ENCODE peak calls at places on chromosome 6, in six cellular contexts. One of them, this sample, is unnamed.

GRCh38 chr6:129031051-129031599 is 148.2 kb downstream of the LAMA2 start:
- DNase-seq in PC-9: no peak
- DNase-seq in pancreas: no peak
- DNase-seq in cardiac muscle cell: no peak
- DNase-seq in A549: no peak
- DNase-seq in heart right ventricle: no peak
- DNase-seq in this sample: no peak

GRCh38 chr6:37251211-37251610 is 6.4 kb upstream of the TBC1D22B start:
- DNase-seq in PC-9: no peak
- DNase-seq in pancreas: no peak
- DNase-seq in cardiac muscle cell: no peak
- DNase-seq in A549: no peak
- DNase-seq in heart right ventricle: no peak
- DNase-seq in this sample: no peak

GRCh38 chr6:35485402-35485877 is 11.4 kb downstream of the TEAD3 start:
- DNase-seq in PC-9: peak
- DNase-seq in pancreas: no peak
- DNase-seq in cardiac muscle cell: peak
- DNase-seq in A549: no peak
- DNase-seq in heart right ventricle: peak
- DNase-seq in this sample: no peak

GRCh38 chr6:160919713-160920112 is 71.9 kb upstream of the MAP3K4 start:
- DNase-seq in PC-9: no peak
- DNase-seq in pancreas: no peak
- DNase-seq in cardiac muscle cell: no peak
- DNase-seq in A549: no peak
- DNase-seq in heart right ventricle: no peak
- DNase-seq in this sample: no peak

GRCh38 chr6:56607111-56607752 is 35.5 kb downstream of the DST start:
- DNase-seq in PC-9: no peak
- DNase-seq in pancreas: no peak
- DNase-seq in cardiac muscle cell: no peak
- DNase-seq in A549: no peak
- DNase-seq in heart right ventricle: no peak
- DNase-seq in this sample: no peak

GRCh38 chr6:111926731-111927302 is 53.6 kb upstream of the FYN start:
- DNase-seq in PC-9: no peak
- DNase-seq in pancreas: no peak
- DNase-seq in cardiac muscle cell: no peak
- DNase-seq in A549: no peak
- DNase-seq in heart right ventricle: no peak
- DNase-seq in this sample: no peak

GRCh38 chr6:168896321-168896720 is 357.3 kb downstream of the THBS2 start:
- DNase-seq in PC-9: no peak
- DNase-seq in pancreas: no peak
- DNase-seq in cardiac muscle cell: no peak
- DNase-seq in A549: no peak
- DNase-seq in heart right ventricle: no peak
- DNase-seq in this sample: no peak

GRCh38 chr6:168686831-168687730 is 246.1 kb downstream of the SMOC2 start:
- DNase-seq in PC-9: peak
- DNase-seq in pancreas: no peak
- DNase-seq in cardiac muscle cell: no peak
- DNase-seq in A549: no peak
- DNase-seq in heart right ventricle: no peak
- DNase-seq in this sample: no peak

GRCh38 chr6:36277946-36278465 is 8.1 kb downstream of the PNPLA1 start:
- DNase-seq in PC-9: no peak
- DNase-seq in pancreas: no peak
- DNase-seq in cardiac muscle cell: no peak
- DNase-seq in A549: no peak
- DNase-seq in heart right ventricle: no peak
- DNase-seq in this sample: no peak

GRCh38 chr6:53943410-53943809 is 148.6 kb downstream of the LRRC1 start:
- DNase-seq in PC-9: no peak
- DNase-seq in pancreas: no peak
- DNase-seq in cardiac muscle cell: no peak
- DNase-seq in A549: no peak
- DNase-seq in heart right ventricle: no peak
- DNase-seq in this sample: no peak

GRCh38 chr6:157034433-157035230 is 257.5 kb downstream of the ARID1B start:
- DNase-seq in PC-9: no peak
- DNase-seq in pancreas: no peak
- DNase-seq in cardiac muscle cell: peak
- DNase-seq in A549: peak
- DNase-seq in heart right ventricle: no peak
- DNase-seq in this sample: no peak

GRCh38 chr6:141552463-141552862 is 580.3 kb upstream of the GJE1 start:
- DNase-seq in PC-9: peak
- DNase-seq in pancreas: no peak
- DNase-seq in cardiac muscle cell: no peak
- DNase-seq in A549: peak
- DNase-seq in heart right ventricle: no peak
- DNase-seq in this sample: no peak

GRCh38 chr6:138610816-138611215 is 111.5 kb upstream of the NHSL1 start:
- DNase-seq in PC-9: no peak
- DNase-seq in pancreas: no peak
- DNase-seq in cardiac muscle cell: no peak
- DNase-seq in A549: no peak
- DNase-seq in heart right ventricle: no peak
- DNase-seq in this sample: no peak

GRCh38 chr6:41689171-41690008 is 46.0 kb downstream of the TFEB start:
- DNase-seq in PC-9: no peak
- DNase-seq in pancreas: no peak
- DNase-seq in cardiac muscle cell: no peak
- DNase-seq in A549: no peak
- DNase-seq in heart right ventricle: no peak
- DNase-seq in this sample: no peak

GRCh38 chr6:2396292-2396691 is 150.9 kb upstream of the GMDS start:
- DNase-seq in PC-9: no peak
- DNase-seq in pancreas: no peak
- DNase-seq in cardiac muscle cell: no peak
- DNase-seq in A549: no peak
- DNase-seq in heart right ventricle: no peak
- DNase-seq in this sample: no peak

GRCh38 chr6:34310846-34311245 is 62.0 kb upstream of the SMIM29 start:
- DNase-seq in PC-9: no peak
- DNase-seq in pancreas: no peak
- DNase-seq in cardiac muscle cell: no peak
- DNase-seq in A549: no peak
- DNase-seq in heart right ventricle: no peak
- DNase-seq in this sample: no peak

GRCh38 chr6:29702519-29703103 is 20.6 kb upstream of the HLA-F start:
- DNase-seq in PC-9: peak
- DNase-seq in pancreas: no peak
- DNase-seq in cardiac muscle cell: peak
- DNase-seq in A549: peak
- DNase-seq in heart right ventricle: peak
- DNase-seq in this sample: peak

GRCh38 chr6:5726976-5727718 is 279.6 kb downstream of the NRN1 start:
- DNase-seq in PC-9: no peak
- DNase-seq in pancreas: no peak
- DNase-seq in cardiac muscle cell: no peak
- DNase-seq in A549: no peak
- DNase-seq in heart right ventricle: no peak
- DNase-seq in this sample: no peak

GRCh38 chr6:84074988-84075781 is 41.6 kb downstream of the MRAP2 start:
- DNase-seq in PC-9: no peak
- DNase-seq in pancreas: no peak
- DNase-seq in cardiac muscle cell: no peak
- DNase-seq in A549: no peak
- DNase-seq in heart right ventricle: no peak
- DNase-seq in this sample: no peak

DNA sequence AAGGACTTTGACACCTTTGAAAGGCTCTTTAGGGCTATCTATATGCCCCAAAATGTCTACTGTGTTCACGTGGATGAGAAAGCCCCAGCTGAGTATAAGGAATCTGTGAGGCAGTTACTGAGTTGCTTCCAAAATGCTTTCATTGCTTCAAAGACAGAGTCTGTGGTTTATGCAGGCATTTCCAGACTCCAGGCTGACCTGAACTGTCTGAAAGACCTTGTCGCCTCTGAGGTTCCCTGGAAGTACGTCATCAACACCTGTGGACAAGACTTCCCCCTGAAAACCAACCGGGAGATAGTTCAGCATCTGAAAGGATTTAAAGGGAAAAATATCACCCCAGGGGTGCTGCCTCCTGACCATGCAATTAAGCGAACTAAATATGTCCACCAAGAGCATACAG is 65.2 kb downstream of the GCNT2 start:
- DNase-seq in PC-9: no peak
- DNase-seq in pancreas: no peak
- DNase-seq in cardiac muscle cell: peak
- DNase-seq in A549: no peak
- DNase-seq in heart right ventricle: no peak
- DNase-seq in this sample: no peak
- H3K27ac ChIP-seq in PC-9: no peak
- H3K27ac ChIP-seq in pancreas: no peak
- H3K27ac ChIP-seq in cardiac muscle cell: peak
- H3K27ac ChIP-seq in A549: no peak
- H3K27ac ChIP-seq in heart right ventricle: no peak
- H3K27ac ChIP-seq in this sample: no peak

GRCh38 chr6:159042824-159043181 is 2.0 kb downstream of the TAGAP start:
- DNase-seq in PC-9: no peak
- DNase-seq in pancreas: no peak
- DNase-seq in cardiac muscle cell: no peak
- DNase-seq in A549: no peak
- DNase-seq in heart right ventricle: no peak
- DNase-seq in this sample: no peak

GRCh38 chr6:159043236-159043635 is 1.6 kb downstream of the TAGAP start:
- DNase-seq in PC-9: no peak
- DNase-seq in pancreas: no peak
- DNase-seq in cardiac muscle cell: no peak
- DNase-seq in A549: no peak
- DNase-seq in heart right ventricle: no peak
- DNase-seq in this sample: no peak

GRCh38 chr6:159043986-159044385 is 805 bp downstream of the TAGAP start:
- DNase-seq in PC-9: no peak
- DNase-seq in pancreas: no peak
- DNase-seq in cardiac muscle cell: no peak
- DNase-seq in A549: no peak
- DNase-seq in heart right ventricle: no peak
- DNase-seq in this sample: no peak

GRCh38 chr6:159045826-159046225 is 1.0 kb upstream of the TAGAP start:
- DNase-seq in PC-9: no peak
- DNase-seq in pancreas: no peak
- DNase-seq in cardiac muscle cell: no peak
- DNase-seq in A549: no peak
- DNase-seq in heart right ventricle: no peak
- DNase-seq in this sample: no peak

DNA sequence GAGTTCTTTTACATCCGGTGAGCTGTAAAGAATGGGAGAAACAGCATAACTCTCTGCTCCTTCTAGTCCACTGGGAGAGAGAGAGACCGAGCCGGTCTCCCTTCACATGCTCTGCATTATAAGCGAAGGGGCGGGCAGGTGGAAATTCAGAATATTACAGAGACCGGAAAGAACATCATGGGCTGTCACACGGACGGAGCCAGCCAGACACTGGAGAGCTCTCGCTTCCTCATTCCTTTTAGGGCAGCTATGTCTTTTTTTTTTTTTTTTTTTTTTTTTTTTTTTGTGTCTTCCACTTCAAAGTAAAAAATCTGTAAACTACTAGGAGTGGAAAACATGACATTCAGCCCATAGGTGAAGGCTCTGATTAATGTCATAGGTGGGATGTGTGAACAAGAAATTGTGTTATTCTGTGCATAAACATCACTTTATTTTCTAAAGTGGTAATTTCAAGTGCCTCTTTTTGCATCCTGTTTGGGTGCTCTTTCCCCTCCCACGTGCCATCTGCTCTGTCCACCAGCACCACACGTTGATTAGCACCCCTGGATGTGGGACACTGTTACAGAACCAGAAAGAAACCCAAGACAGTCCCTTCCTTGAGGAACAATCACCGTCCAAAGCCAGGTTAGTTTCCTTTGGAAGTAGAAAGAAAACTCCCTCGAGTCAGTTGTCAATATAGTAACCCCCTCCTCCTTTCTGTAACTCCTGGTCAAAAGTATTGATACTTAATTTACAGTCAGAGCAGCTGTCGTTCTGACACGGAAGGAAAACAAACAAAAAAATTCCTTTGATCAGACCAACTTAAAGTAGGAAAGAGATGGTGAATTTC is at the start of gene TAGAP:
- DNase-seq in PC-9: peak
- DNase-seq in pancreas: no peak
- DNase-seq in cardiac muscle cell: no peak
- DNase-seq in A549: no peak
- DNase-seq in heart right ventricle: peak
- DNase-seq in this sample: no peak
- H3K27ac ChIP-seq in PC-9: no peak
- H3K27ac ChIP-seq in pancreas: no peak
- H3K27ac ChIP-seq in cardiac muscle cell: no peak
- H3K27ac ChIP-seq in A549: no peak
- H3K27ac ChIP-seq in heart right ventricle: no peak
- H3K27ac ChIP-seq in this sample: no peak

GRCh38 chr6:3911614-3912336 is 62.6 kb downstream of the FAM50B start:
- DNase-seq in PC-9: peak
- DNase-seq in pancreas: peak
- DNase-seq in cardiac muscle cell: no peak
- DNase-seq in A549: peak
- DNase-seq in heart right ventricle: peak
- DNase-seq in this sample: no peak
- H3K27ac ChIP-seq in PC-9: peak
- H3K27ac ChIP-seq in pancreas: peak
- H3K27ac ChIP-seq in cardiac muscle cell: peak
- H3K27ac ChIP-seq in A549: peak
- H3K27ac ChIP-seq in heart right ventricle: peak
- H3K27ac ChIP-seq in this sample: peak

GRCh38 chr6:18510644-18511033 is 123.5 kb downstream of the RNF144B start:
- DNase-seq in PC-9: no peak
- DNase-seq in pancreas: no peak
- DNase-seq in cardiac muscle cell: no peak
- DNase-seq in A549: no peak
- DNase-seq in heart right ventricle: no peak
- DNase-seq in this sample: no peak

GRCh38 chr6:18507018-18507415 is 119.9 kb downstream of the RNF144B start:
- DNase-seq in PC-9: no peak
- DNase-seq in pancreas: no peak
- DNase-seq in cardiac muscle cell: no peak
- DNase-seq in A549: no peak
- DNase-seq in heart right ventricle: no peak
- DNase-seq in this sample: no peak

GRCh38 chr6:18509871-18510643 is 122.9 kb downstream of the RNF144B start:
- DNase-seq in PC-9: no peak
- DNase-seq in pancreas: no peak
- DNase-seq in cardiac muscle cell: no peak
- DNase-seq in A549: no peak
- DNase-seq in heart right ventricle: no peak
- DNase-seq in this sample: no peak

GRCh38 chr6:18506387-18507017 is 119.4 kb downstream of the RNF144B start:
- DNase-seq in PC-9: no peak
- DNase-seq in pancreas: no peak
- DNase-seq in cardiac muscle cell: no peak
- DNase-seq in A549: no peak
- DNase-seq in heart right ventricle: no peak
- DNase-seq in this sample: no peak

DNA sequence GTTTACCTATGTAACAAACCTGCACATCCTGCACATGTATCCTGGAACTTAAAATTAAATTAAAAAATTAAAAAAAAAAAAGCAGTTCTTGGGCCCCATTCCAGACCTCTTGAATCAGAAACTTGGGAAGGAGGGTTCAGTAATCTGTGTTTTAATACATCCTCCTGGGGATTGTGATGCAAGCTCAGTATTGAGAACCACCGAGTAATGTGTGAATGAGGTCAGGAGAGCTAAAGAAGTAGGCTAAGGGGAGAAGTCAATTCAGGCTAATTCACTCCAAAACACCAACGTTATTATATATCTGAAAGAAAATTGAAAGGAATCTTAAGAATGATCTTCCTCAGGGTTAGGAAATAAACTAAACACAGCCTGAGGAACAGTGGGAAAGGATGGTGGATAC is 120.4 kb downstream of the RNF144B start:
- DNase-seq in PC-9: no peak
- DNase-seq in pancreas: no peak
- DNase-seq in cardiac muscle cell: no peak
- DNase-seq in A549: no peak
- DNase-seq in heart right ventricle: no peak
- DNase-seq in this sample: no peak
- H3K27ac ChIP-seq in PC-9: no peak
- H3K27ac ChIP-seq in pancreas: no peak
- H3K27ac ChIP-seq in cardiac muscle cell: no peak
- H3K27ac ChIP-seq in A549: no peak
- H3K27ac ChIP-seq in heart right ventricle: no peak
- H3K27ac ChIP-seq in this sample: no peak